ENCODE peak calls at places on chromosomes 5 and 9, in four cellular contexts. One of them, this sample, is unnamed.

GRCh38 chr5:171957591-171958251 is 48.7 kb downstream of the FBXW11 start:
- DNase-seq in suprapubic skin: no peak
- DNase-seq in GM20000: no peak
- DNase-seq in IMR-90: no peak
- DNase-seq in this sample: peak; percentile 33

GRCh38 chr5:138933522-138934290 is 58.6 kb upstream of the LRRTM2 start:
- DNase-seq in IMR-90: no peak
- DNase-seq in suprapubic skin: no peak
- DNase-seq in GM20000: no peak
- DNase-seq in this sample: no peak

GRCh38 chr9:35907732-35908483 is 1.4 kb upstream of the SPAAR start:
- DNase-seq in GM20000: peak; percentile 27
- DNase-seq in IMR-90: peak; percentile 88
- DNase-seq in suprapubic skin: no peak
- DNase-seq in this sample: peak; percentile 87

GRCh38 chr9:134995792-134996120 is 78.0 kb upstream of the FCN1 start:
- DNase-seq in suprapubic skin: peak; percentile 21
- DNase-seq in IMR-90: no peak
- DNase-seq in GM20000: no peak
- DNase-seq in this sample: no peak

GRCh38 chr5:75108931-75109596 is 56.7 kb upstream of the GCNT4 start:
- DNase-seq in GM20000: no peak
- DNase-seq in IMR-90: no peak
- DNase-seq in suprapubic skin: no peak
- DNase-seq in this sample: peak; percentile 70

GRCh38 chr9:38246833-38247232 is 145.7 kb upstream of the ALDH1B1 start:
- DNase-seq in suprapubic skin: no peak
- DNase-seq in IMR-90: no peak
- DNase-seq in GM20000: no peak
- DNase-seq in this sample: no peak

GRCh38 chr9:27347889-27348288 is 50.9 kb upstream of the EQTN start:
- DNase-seq in GM20000: no peak
- DNase-seq in suprapubic skin: no peak
- DNase-seq in IMR-90: no peak
- DNase-seq in this sample: no peak

GRCh38 chr5:121158433-121158832 is 693.2 kb upstream of the FTMT start:
- DNase-seq in IMR-90: no peak
- DNase-seq in GM20000: no peak
- DNase-seq in suprapubic skin: no peak
- DNase-seq in this sample: no peak

GRCh38 chr9:33506626-33507370 is 17.3 kb upstream of the ANKRD18B start:
- DNase-seq in suprapubic skin: no peak
- DNase-seq in IMR-90: peak; percentile 97
- DNase-seq in GM20000: no peak
- DNase-seq in this sample: peak; percentile 93

GRCh38 chr9:126532019-126532462 is 81.7 kb upstream of the LMX1B start:
- DNase-seq in suprapubic skin: no peak
- DNase-seq in IMR-90: no peak
- DNase-seq in GM20000: no peak
- DNase-seq in this sample: no peak

GRCh38 chr5:33828611-33829286 is 63.0 kb downstream of the ADAMTS12 start:
- DNase-seq in GM20000: no peak
- DNase-seq in suprapubic skin: no peak
- DNase-seq in IMR-90: no peak
- DNase-seq in this sample: no peak

GRCh38 chr5:167228134-167228533 is 1063.3 kb upstream of the WWC1 start:
- DNase-seq in suprapubic skin: no peak
- DNase-seq in IMR-90: no peak
- DNase-seq in GM20000: no peak
- DNase-seq in this sample: no peak
- TF ChIP-seq CTCF in suprapubic skin: no peak
- TF ChIP-seq CTCF in IMR-90: no peak
- TF ChIP-seq CTCF in GM20000: no peak
- TF ChIP-seq CTCF in this sample: no peak

GRCh38 chr9:120926397-120926928 is at the start of gene TRAF1:
- DNase-seq in GM20000: no peak
- DNase-seq in IMR-90: peak; percentile 45
- DNase-seq in suprapubic skin: no peak
- DNase-seq in this sample: no peak

GRCh38 chr9:120927125-120928014 is 774 bp upstream of the TRAF1 start:
- DNase-seq in suprapubic skin: no peak
- DNase-seq in GM20000: no peak
- DNase-seq in IMR-90: no peak
- DNase-seq in this sample: no peak

GRCh38 chr9:120929392-120929791 is 2.8 kb upstream of the TRAF1 start:
- DNase-seq in IMR-90: no peak
- DNase-seq in GM20000: no peak
- DNase-seq in suprapubic skin: no peak
- DNase-seq in this sample: no peak

GRCh38 chr9:120928015-120928719 is 1.6 kb upstream of the TRAF1 start:
- DNase-seq in GM20000: no peak
- DNase-seq in suprapubic skin: no peak
- DNase-seq in IMR-90: no peak
- DNase-seq in this sample: no peak

GRCh38 chr9:120928720-120929389 is 2.3 kb upstream of the TRAF1 start:
- DNase-seq in IMR-90: no peak
- DNase-seq in suprapubic skin: peak; percentile 90
- DNase-seq in GM20000: peak; percentile 83
- DNase-seq in this sample: no peak
- TF ChIP-seq CTCF in IMR-90: no peak
- TF ChIP-seq CTCF in suprapubic skin: peak; percentile 15
- TF ChIP-seq CTCF in GM20000: no peak
- TF ChIP-seq CTCF in this sample: no peak

DNA sequence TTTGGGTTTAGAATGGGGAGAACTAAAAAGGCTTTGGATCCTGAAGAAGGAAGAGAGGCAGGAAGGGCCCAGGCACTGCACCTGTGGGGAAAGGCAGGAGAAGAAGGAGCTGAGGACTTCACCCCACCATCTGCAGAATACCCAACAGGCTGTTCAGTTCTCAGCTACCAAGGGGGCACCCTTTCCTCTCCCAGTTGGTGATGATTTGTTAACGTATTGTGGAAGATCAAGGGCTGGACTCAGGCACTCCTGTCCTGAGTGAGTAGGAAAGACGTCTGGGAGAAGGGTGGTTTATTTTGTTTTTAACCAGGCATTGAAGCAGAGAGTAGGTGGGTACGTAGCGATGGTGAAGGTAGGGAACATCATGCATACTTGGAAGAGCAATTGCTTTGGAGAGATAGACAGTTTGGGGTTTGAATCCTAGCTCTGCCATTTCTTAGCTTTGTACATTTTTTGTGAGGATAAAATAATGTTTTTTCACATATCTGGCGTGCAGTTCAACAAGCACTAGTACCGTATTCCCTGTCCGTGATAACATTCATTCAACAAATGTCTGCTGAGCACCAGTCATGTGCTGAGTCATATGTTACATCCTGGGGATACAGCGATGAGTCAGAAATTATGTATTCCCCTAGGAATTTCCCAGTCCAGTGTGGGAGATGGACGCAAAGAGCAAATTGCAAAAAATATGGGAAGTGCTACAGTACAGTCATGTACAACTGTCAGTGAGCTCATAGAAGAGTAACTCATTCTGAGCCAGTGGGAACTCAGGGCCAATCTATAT is 2.1 kb downstream of the MSANTD3 start:
- DNase-seq in GM20000: no peak
- DNase-seq in IMR-90: peak; percentile 100
- DNase-seq in suprapubic skin: no peak
- DNase-seq in this sample: peak; percentile 100
- TF ChIP-seq CTCF in GM20000: no peak
- TF ChIP-seq CTCF in IMR-90: peak; percentile 2
- TF ChIP-seq CTCF in suprapubic skin: no peak
- TF ChIP-seq CTCF in this sample: no peak

DNA sequence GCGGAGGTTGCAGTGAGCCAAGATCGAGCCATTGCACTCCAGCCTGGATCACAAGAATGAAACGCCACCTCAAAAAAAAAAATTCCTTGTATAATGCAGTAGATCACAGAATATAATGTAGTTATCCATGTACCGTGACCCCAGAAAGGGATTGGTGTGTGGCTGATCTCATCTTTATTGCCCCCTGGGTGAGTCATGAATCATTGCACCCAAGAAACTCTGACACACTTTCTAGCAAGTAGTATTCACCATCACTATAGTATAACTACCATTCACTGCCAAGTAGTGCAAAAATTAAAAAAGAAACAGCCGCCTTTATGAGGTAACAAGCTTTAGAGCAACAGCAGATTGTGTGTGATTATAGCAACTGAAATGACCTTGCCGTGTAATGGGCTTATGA is 23.7 kb upstream of the ANKH start:
- DNase-seq in GM20000: no peak
- DNase-seq in IMR-90: no peak
- DNase-seq in suprapubic skin: no peak
- DNase-seq in this sample: no peak
- TF ChIP-seq CTCF in GM20000: no peak
- TF ChIP-seq CTCF in IMR-90: no peak
- TF ChIP-seq CTCF in suprapubic skin: no peak
- TF ChIP-seq CTCF in this sample: no peak

GRCh38 chr5:113806250-113806649 is 292.8 kb downstream of the YTHDC2 start:
- DNase-seq in suprapubic skin: no peak
- DNase-seq in GM20000: no peak
- DNase-seq in IMR-90: peak; percentile 34
- DNase-seq in this sample: peak; percentile 42
- TF ChIP-seq CTCF in suprapubic skin: no peak
- TF ChIP-seq CTCF in GM20000: no peak
- TF ChIP-seq CTCF in IMR-90: peak; percentile 54
- TF ChIP-seq CTCF in this sample: peak; percentile 3

GRCh38 chr5:6950872-6951271 is 237.6 kb downstream of the TENT4A start:
- DNase-seq in IMR-90: no peak
- DNase-seq in suprapubic skin: no peak
- DNase-seq in GM20000: no peak
- DNase-seq in this sample: no peak

GRCh38 chr5:6950250-6950649 is 237.0 kb downstream of the TENT4A start:
- DNase-seq in IMR-90: no peak
- DNase-seq in suprapubic skin: no peak
- DNase-seq in GM20000: no peak
- DNase-seq in this sample: peak; percentile 12

GRCh38 chr5:6943749-6944148 is 230.5 kb downstream of the TENT4A start:
- DNase-seq in suprapubic skin: no peak
- DNase-seq in IMR-90: no peak
- DNase-seq in GM20000: no peak
- DNase-seq in this sample: no peak

GRCh38 chr5:6949230-6949629 is 236.0 kb downstream of the TENT4A start:
- DNase-seq in IMR-90: no peak
- DNase-seq in suprapubic skin: no peak
- DNase-seq in GM20000: no peak
- DNase-seq in this sample: no peak

GRCh38 chr5:6948562-6948961 is 235.3 kb downstream of the TENT4A start:
- DNase-seq in GM20000: no peak
- DNase-seq in IMR-90: no peak
- DNase-seq in suprapubic skin: no peak
- DNase-seq in this sample: no peak
- TF ChIP-seq CTCF in GM20000: no peak
- TF ChIP-seq CTCF in IMR-90: no peak
- TF ChIP-seq CTCF in suprapubic skin: no peak
- TF ChIP-seq CTCF in this sample: no peak

This sample was measured in bronchial epithelial cell.